ENCODE peak calls at places on chromosomes 4 and X, in four cellular contexts. One of them, this sample, is unnamed. For H3K27me3 and H3K4me1, the result is how much of the 10 kb centered on the place peaks cover.

GRCh38 chr4:53763813-53764597 is 172.7 kb upstream of the LNX1 start:
- DNase-seq in hepatocyte: no peak
- DNase-seq in aorta: peak
- DNase-seq in mesendoderm: peak
- DNase-seq in this sample: no peak

GRCh38 chr4:2076908-2077534 is 17.9 kb downstream of the NAT8L start:
- DNase-seq in hepatocyte: no peak
- DNase-seq in aorta: no peak
- DNase-seq in mesendoderm: no peak
- DNase-seq in this sample: no peak

GRCh38 chrX:130435937-130436336 is 34.1 kb downstream of the RBMX2 start:
- DNase-seq in hepatocyte: no peak
- DNase-seq in aorta: no peak
- DNase-seq in mesendoderm: no peak
- DNase-seq in this sample: no peak

GRCh38 chrX:78595901-78596502 is 63.1 kb downstream of the RTL3 start:
- DNase-seq in hepatocyte: no peak
- DNase-seq in aorta: no peak
- DNase-seq in mesendoderm: peak
- DNase-seq in this sample: no peak

GRCh38 chr4:146029939-146030710 is 91.5 kb upstream of the ZNF827 start:
- DNase-seq in hepatocyte: peak
- DNase-seq in aorta: no peak
- DNase-seq in mesendoderm: peak
- DNase-seq in this sample: peak

GRCh38 chr4:36241771-36242170 is 2.5 kb downstream of the ARAP2 start:
- DNase-seq in hepatocyte: no peak
- DNase-seq in aorta: no peak
- DNase-seq in mesendoderm: no peak
- DNase-seq in this sample: peak

GRCh38 chr4:105622269-105622668 is 69.8 kb downstream of the ARHGEF38 start:
- DNase-seq in hepatocyte: peak
- DNase-seq in aorta: no peak
- DNase-seq in mesendoderm: no peak
- DNase-seq in this sample: no peak

GRCh38 chr4:108540536-108540935 is 79.8 kb upstream of the RPL34 start:
- DNase-seq in hepatocyte: no peak
- DNase-seq in aorta: no peak
- DNase-seq in mesendoderm: no peak
- DNase-seq in this sample: no peak

GRCh38 chr4:121192500-121192899 is 28.4 kb upstream of the TNIP3 start:
- DNase-seq in hepatocyte: peak
- DNase-seq in aorta: no peak
- DNase-seq in mesendoderm: peak
- DNase-seq in this sample: peak

GRCh38 chrX:106802388-106803275 is at the start of gene TBC1D8B:
- DNase-seq in hepatocyte: peak
- DNase-seq in aorta: peak
- DNase-seq in mesendoderm: peak
- DNase-seq in this sample: no peak

GRCh38 chr4:86757468-86757867 is 91.7 kb downstream of the SLC10A6 start:
- DNase-seq in hepatocyte: no peak
- DNase-seq in aorta: no peak
- DNase-seq in mesendoderm: no peak
- DNase-seq in this sample: no peak

GRCh38 chr4:160981083-160981482 is 1182.7 kb downstream of the FSTL5 start:
- DNase-seq in hepatocyte: no peak
- DNase-seq in aorta: no peak
- DNase-seq in mesendoderm: peak
- DNase-seq in this sample: no peak

GRCh38 chr4:92198711-92199110 is 105.1 kb upstream of the GRID2 start:
- DNase-seq in hepatocyte: no peak
- DNase-seq in aorta: no peak
- DNase-seq in mesendoderm: no peak
- DNase-seq in this sample: no peak

GRCh38 chr4:19309365-19309764 is 942.3 kb upstream of the SLIT2 start:
- DNase-seq in hepatocyte: peak
- DNase-seq in aorta: no peak
- DNase-seq in mesendoderm: peak
- DNase-seq in this sample: no peak

GRCh38 chr4:40515398-40516293 is 114.0 kb downstream of the RBM47 start:
- DNase-seq in hepatocyte: peak
- DNase-seq in aorta: no peak
- DNase-seq in mesendoderm: peak
- DNase-seq in this sample: no peak

GRCh38 chr4:81120055-81120454 is 89.5 kb downstream of the BMP3 start:
- DNase-seq in hepatocyte: no peak
- DNase-seq in aorta: no peak
- DNase-seq in mesendoderm: no peak
- DNase-seq in this sample: no peak

GRCh38 chr4:18684932-18685331 is 663.4 kb upstream of the LCORL start:
- DNase-seq in hepatocyte: no peak
- DNase-seq in aorta: no peak
- DNase-seq in mesendoderm: no peak
- DNase-seq in this sample: no peak

GRCh38 chr4:155722336-155722735 is 36.5 kb upstream of the GUCY1B1 start:
- DNase-seq in hepatocyte: no peak
- DNase-seq in aorta: no peak
- DNase-seq in mesendoderm: no peak
- DNase-seq in this sample: no peak

GRCh38 chr4:3249681-3250437 is 900 bp downstream of the MSANTD1 start:
- DNase-seq in hepatocyte: no peak
- DNase-seq in aorta: peak
- DNase-seq in mesendoderm: no peak
- DNase-seq in this sample: no peak

GRCh38 chr4:1049591-1049905 is 38.1 kb downstream of the FGFRL1 start:
- DNase-seq in hepatocyte: no peak
- DNase-seq in aorta: peak
- DNase-seq in mesendoderm: no peak
- DNase-seq in this sample: no peak

GRCh38 chr4:21593268-21594002 is 355.1 kb downstream of the KCNIP4 start:
- DNase-seq in hepatocyte: peak
- DNase-seq in aorta: no peak
- DNase-seq in mesendoderm: no peak
- DNase-seq in this sample: no peak

GRCh38 chrX:43087825-43088224 is 309.9 kb upstream of the PPP1R2C start:
- DNase-seq in hepatocyte: no peak
- DNase-seq in aorta: no peak
- DNase-seq in mesendoderm: no peak
- DNase-seq in this sample: no peak

DNA sequence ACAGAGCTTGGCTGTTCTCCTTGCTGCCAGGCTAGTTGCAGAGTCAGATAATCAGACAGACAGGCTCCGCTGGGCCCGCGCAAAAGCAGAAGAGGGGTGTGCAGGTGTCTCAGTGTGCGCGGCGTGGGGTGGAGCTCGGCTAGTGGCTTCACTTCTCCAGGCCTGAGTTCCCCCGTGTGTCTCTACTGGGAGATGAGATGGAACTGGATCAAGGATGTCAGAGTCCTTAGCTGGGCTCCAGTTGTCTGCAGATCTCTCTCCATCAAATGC is 21.1 kb downstream of the HTRA3 start:
- DNase-seq in hepatocyte: no peak
- DNase-seq in aorta: no peak
- DNase-seq in mesendoderm: no peak
- DNase-seq in this sample: no peak
- H3K27me3 ChIP-seq in hepatocyte: under half
- H3K27me3 ChIP-seq in aorta: under half
- H3K27me3 ChIP-seq in mesendoderm: under half
- H3K27me3 ChIP-seq in this sample: under half

DNA sequence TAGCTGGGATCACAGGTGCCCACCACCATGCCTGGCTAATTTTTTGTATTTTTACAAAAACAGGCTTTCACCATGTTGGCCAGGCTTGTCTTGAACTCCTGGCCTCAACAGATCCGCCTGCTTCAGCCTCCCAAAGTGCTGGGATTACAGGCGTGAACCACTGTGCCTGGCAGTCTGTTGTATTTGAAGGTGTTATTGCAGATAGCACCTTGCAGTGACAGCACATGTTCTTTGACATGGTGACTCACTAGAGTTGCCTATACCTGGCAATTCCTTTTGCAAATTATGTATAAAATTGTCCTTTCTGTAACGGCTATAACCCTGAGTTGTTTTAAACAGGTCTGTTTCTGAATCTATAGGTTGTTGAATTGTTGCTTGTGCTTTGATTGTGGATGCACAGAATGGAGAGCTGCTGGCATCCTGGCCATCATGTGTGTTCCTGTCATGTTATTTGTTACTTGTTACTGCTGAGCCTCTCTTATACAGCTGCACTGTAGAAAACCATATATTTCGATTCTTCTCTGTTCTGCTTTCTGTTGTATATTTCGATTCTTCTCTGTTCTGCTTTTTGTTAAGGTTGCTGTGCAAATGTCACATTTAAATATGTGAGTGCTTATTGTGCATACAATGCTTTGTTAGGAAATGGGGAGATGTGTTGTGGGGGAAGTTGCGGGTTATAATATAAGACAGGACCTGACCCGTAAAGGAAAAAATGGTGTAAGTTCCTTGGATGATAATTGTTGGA is 8.1 kb downstream of the OGT start:
- DNase-seq in hepatocyte: no peak
- DNase-seq in aorta: no peak
- DNase-seq in mesendoderm: peak
- DNase-seq in this sample: no peak
- H3K27ac ChIP-seq in hepatocyte: peak
- H3K27ac ChIP-seq in aorta: no peak
- H3K27ac ChIP-seq in mesendoderm: no peak
- H3K27ac ChIP-seq in this sample: peak

GRCh38 chrX:119042996-119043395 is 29.8 kb upstream of the CT47C1 start:
- DNase-seq in hepatocyte: no peak
- DNase-seq in aorta: no peak
- DNase-seq in mesendoderm: no peak
- DNase-seq in this sample: no peak

GRCh38 chrX:119040432-119040831 is 32.4 kb upstream of the CT47C1 start:
- DNase-seq in hepatocyte: no peak
- DNase-seq in aorta: no peak
- DNase-seq in mesendoderm: peak
- DNase-seq in this sample: no peak

GRCh38 chrX:119041175-119041574 is 31.6 kb upstream of the CT47C1 start:
- DNase-seq in hepatocyte: peak
- DNase-seq in aorta: peak
- DNase-seq in mesendoderm: peak
- DNase-seq in this sample: no peak

GRCh38 chrX:119042040-119042439 is 30.8 kb upstream of the CT47C1 start:
- DNase-seq in hepatocyte: no peak
- DNase-seq in aorta: no peak
- DNase-seq in mesendoderm: no peak
- DNase-seq in this sample: no peak

DNA sequence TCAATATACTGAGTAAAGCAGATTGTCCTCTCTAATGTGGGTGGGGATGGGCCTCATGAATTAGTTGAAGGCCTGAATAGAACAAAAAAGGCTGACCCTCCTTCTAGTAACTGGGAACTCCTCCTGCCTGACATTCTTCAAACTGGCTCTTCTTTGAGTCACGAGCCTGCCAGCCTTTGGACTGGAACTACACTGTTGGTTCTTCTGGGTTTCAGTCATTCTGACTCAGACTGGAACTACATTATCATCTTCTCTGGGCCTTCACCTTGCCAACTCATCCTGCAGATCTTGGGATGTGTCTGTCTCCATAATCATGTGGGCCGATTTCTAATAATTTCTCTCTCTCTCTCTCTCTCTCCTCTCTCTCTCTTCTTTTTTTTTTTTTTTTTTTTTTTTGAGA is 26.9 kb upstream of the CT47C1 start:
- DNase-seq in hepatocyte: no peak
- DNase-seq in aorta: no peak
- DNase-seq in mesendoderm: no peak
- DNase-seq in this sample: no peak
- H3K4me1 ChIP-seq in hepatocyte: under half
- H3K4me1 ChIP-seq in aorta: under half
- H3K4me1 ChIP-seq in mesendoderm: under half
- H3K4me1 ChIP-seq in this sample: under half

GRCh38 chr4:186158966-186159365 is 32.4 kb upstream of the CYP4V2 start:
- DNase-seq in hepatocyte: peak
- DNase-seq in aorta: no peak
- DNase-seq in mesendoderm: no peak
- DNase-seq in this sample: no peak
- H3K27me3 ChIP-seq in hepatocyte: under half
- H3K27me3 ChIP-seq in aorta: under half
- H3K27me3 ChIP-seq in mesendoderm: under half
- H3K27me3 ChIP-seq in this sample: under half

GRCh38 chr4:76233534-76233933 is 18.0 kb upstream of the FAM47E start:
- DNase-seq in hepatocyte: no peak
- DNase-seq in aorta: no peak
- DNase-seq in mesendoderm: peak
- DNase-seq in this sample: no peak

GRCh38 chr4:76235915-76236314 is 15.6 kb upstream of the FAM47E start:
- DNase-seq in hepatocyte: peak
- DNase-seq in aorta: no peak
- DNase-seq in mesendoderm: peak
- DNase-seq in this sample: no peak

GRCh38 chr4:76233967-76234678 is 17.4 kb upstream of the FAM47E start:
- DNase-seq in hepatocyte: no peak
- DNase-seq in aorta: no peak
- DNase-seq in mesendoderm: peak
- DNase-seq in this sample: no peak

GRCh38 chr4:76234679-76235044 is 16.9 kb upstream of the FAM47E start:
- DNase-seq in hepatocyte: no peak
- DNase-seq in aorta: no peak
- DNase-seq in mesendoderm: no peak
- DNase-seq in this sample: no peak

DNA sequence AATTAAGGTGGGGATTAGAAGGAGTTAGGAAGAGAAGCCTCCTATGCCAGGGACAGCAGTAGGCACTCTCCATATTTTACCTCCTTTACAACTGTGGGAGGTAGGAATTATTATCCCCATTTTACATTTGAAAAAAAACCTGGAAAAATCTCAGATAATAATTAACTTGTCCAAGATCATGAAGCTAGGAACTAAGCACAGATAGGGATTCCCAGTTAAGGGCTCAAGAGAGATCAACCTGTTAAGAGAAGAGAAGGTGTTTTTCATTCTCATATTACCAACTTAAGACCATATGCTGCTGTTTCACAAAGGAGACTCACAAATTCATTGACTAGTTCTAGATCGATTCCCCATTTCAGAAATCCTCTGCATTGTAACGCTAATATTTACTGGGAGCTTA is 16.1 kb upstream of the FAM47E start:
- DNase-seq in hepatocyte: no peak
- DNase-seq in aorta: no peak
- DNase-seq in mesendoderm: no peak
- DNase-seq in this sample: no peak
- H3K27ac ChIP-seq in hepatocyte: peak
- H3K27ac ChIP-seq in aorta: no peak
- H3K27ac ChIP-seq in mesendoderm: no peak
- H3K27ac ChIP-seq in this sample: no peak

DNA sequence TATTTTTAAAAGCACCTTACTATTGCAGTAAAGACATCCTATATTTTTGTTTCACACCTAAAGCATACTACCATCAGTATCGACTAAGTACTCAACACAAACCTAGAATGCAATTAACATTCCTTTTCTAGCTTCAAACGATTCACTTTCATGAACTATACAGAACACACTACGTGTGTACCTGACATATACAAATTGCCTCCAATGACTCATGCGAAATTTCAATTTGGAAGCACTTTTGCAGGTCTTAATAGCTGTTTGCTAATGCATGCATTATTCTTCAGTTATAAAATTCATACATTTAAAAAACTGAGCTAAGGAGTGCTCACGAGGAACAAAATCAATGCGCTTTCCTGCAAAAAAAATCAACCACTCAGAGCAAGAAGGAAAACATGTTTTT is 19.7 kb upstream of the GPM6B start:
- DNase-seq in hepatocyte: no peak
- DNase-seq in aorta: no peak
- DNase-seq in mesendoderm: no peak
- DNase-seq in this sample: no peak
- H3K4me1 ChIP-seq in hepatocyte: under half
- H3K4me1 ChIP-seq in aorta: under half
- H3K4me1 ChIP-seq in mesendoderm: under half
- H3K4me1 ChIP-seq in this sample: under half

This sample was measured in CD4-positive, CD25-positive, alpha-beta regulatory T cell.